ENCODE peak calls at places on chromosomes 11 and 22, in four cellular contexts. One of them, this sample, is unnamed.

GRCh38 chr11:36306888-36307287 is 10.8 kb downstream of the PRR5L start:
- DNase-seq in NCI-H2081: no peak
- DNase-seq in activated T-helper 1 cell treated with anti-CD3 and anti-CD28 coated beads, Interleukin-2, amount 50 U/mL, for 16 hours: no peak
- DNase-seq in left cardiac atrium: no peak
- DNase-seq in this sample: no peak

GRCh38 chr11:119584193-119585037 is 144.6 kb downstream of the NECTIN1 start:
- DNase-seq in left cardiac atrium: peak
- DNase-seq in activated T-helper 1 cell treated with anti-CD3 and anti-CD28 coated beads, Interleukin-2, amount 50 U/mL, for 16 hours: no peak
- DNase-seq in NCI-H2081: peak
- DNase-seq in this sample: no peak

GRCh38 chr11:111698852-111699559 is 67.2 kb downstream of the PPP2R1B start:
- DNase-seq in NCI-H2081: no peak
- DNase-seq in activated T-helper 1 cell treated with anti-CD3 and anti-CD28 coated beads, Interleukin-2, amount 50 U/mL, for 16 hours: no peak
- DNase-seq in left cardiac atrium: no peak
- DNase-seq in this sample: no peak

GRCh38 chr22:39253427-39254070 is 8.8 kb upstream of the PDGFB start:
- DNase-seq in left cardiac atrium: peak
- DNase-seq in activated T-helper 1 cell treated with anti-CD3 and anti-CD28 coated beads, Interleukin-2, amount 50 U/mL, for 16 hours: no peak
- DNase-seq in NCI-H2081: no peak
- DNase-seq in this sample: peak

GRCh38 chr11:79068356-79068755 is 372.5 kb downstream of the TENM4 start:
- DNase-seq in activated T-helper 1 cell treated with anti-CD3 and anti-CD28 coated beads, Interleukin-2, amount 50 U/mL, for 16 hours: no peak
- DNase-seq in left cardiac atrium: no peak
- DNase-seq in NCI-H2081: no peak
- DNase-seq in this sample: no peak

GRCh38 chr11:70054020-70054419 is 24.1 kb upstream of the ANO1 start:
- DNase-seq in activated T-helper 1 cell treated with anti-CD3 and anti-CD28 coated beads, Interleukin-2, amount 50 U/mL, for 16 hours: no peak
- DNase-seq in NCI-H2081: no peak
- DNase-seq in left cardiac atrium: no peak
- DNase-seq in this sample: no peak

GRCh38 chr11:81211050-81211449 is 1522.6 kb downstream of the FAM181B start:
- DNase-seq in activated T-helper 1 cell treated with anti-CD3 and anti-CD28 coated beads, Interleukin-2, amount 50 U/mL, for 16 hours: no peak
- DNase-seq in NCI-H2081: no peak
- DNase-seq in left cardiac atrium: no peak
- DNase-seq in this sample: no peak

GRCh38 chr11:76783294-76783900 is at the start of gene TSKU:
- DNase-seq in left cardiac atrium: peak
- DNase-seq in NCI-H2081: no peak
- DNase-seq in activated T-helper 1 cell treated with anti-CD3 and anti-CD28 coated beads, Interleukin-2, amount 50 U/mL, for 16 hours: no peak
- DNase-seq in this sample: no peak

GRCh38 chr11:117879516-117880480 is 3.3 kb upstream of the FXYD6 start:
- DNase-seq in NCI-H2081: no peak
- DNase-seq in activated T-helper 1 cell treated with anti-CD3 and anti-CD28 coated beads, Interleukin-2, amount 50 U/mL, for 16 hours: no peak
- DNase-seq in left cardiac atrium: no peak
- DNase-seq in this sample: no peak

GRCh38 chr11:107598225-107599139 is 7.5 kb downstream of the ELMOD1 start:
- DNase-seq in NCI-H2081: no peak
- DNase-seq in activated T-helper 1 cell treated with anti-CD3 and anti-CD28 coated beads, Interleukin-2, amount 50 U/mL, for 16 hours: no peak
- DNase-seq in left cardiac atrium: no peak
- DNase-seq in this sample: no peak

GRCh38 chr11:132866783-132867545 is 665.3 kb downstream of the OPCML start:
- DNase-seq in activated T-helper 1 cell treated with anti-CD3 and anti-CD28 coated beads, Interleukin-2, amount 50 U/mL, for 16 hours: no peak
- DNase-seq in NCI-H2081: no peak
- DNase-seq in left cardiac atrium: no peak
- DNase-seq in this sample: no peak